ENCODE peak calls at places on chromosomes 12 and 14, in six cellular contexts. One of them, this sample, is unnamed.
A peak's percentile ranks its signal among the peaks of the same experiment; 100 is the strongest.

GRCh38 chr12:124750787-124751471 is 112.7 kb downstream of the SCARB1 start:
- DNase-seq in astrocyte of the spinal cord: no peak
- DNase-seq in AG09309: no peak
- DNase-seq in kidney: no peak
- DNase-seq in mesothelial cell of epicardium: no peak
- DNase-seq in mucosa of descending colon: no peak
- DNase-seq in this sample: no peak

GRCh38 chr12:53287741-53288216 is 7.6 kb upstream of the PFDN5 start:
- DNase-seq in astrocyte of the spinal cord: peak; percentile 54
- DNase-seq in AG09309: no peak
- DNase-seq in kidney: peak; percentile 82
- DNase-seq in mesothelial cell of epicardium: no peak
- DNase-seq in mucosa of descending colon: peak; percentile 93
- DNase-seq in this sample: peak; percentile 41

GRCh38 chr12:78149459-78149858 is 318.8 kb downstream of the NAV3 start:
- DNase-seq in astrocyte of the spinal cord: no peak
- DNase-seq in AG09309: no peak
- DNase-seq in kidney: no peak
- DNase-seq in mesothelial cell of epicardium: no peak
- DNase-seq in mucosa of descending colon: no peak
- DNase-seq in this sample: no peak

GRCh38 chr12:114767906-114768697 is 84.1 kb upstream of the TBX3 start:
- DNase-seq in astrocyte of the spinal cord: peak; percentile 24
- DNase-seq in AG09309: no peak
- DNase-seq in kidney: no peak
- DNase-seq in mesothelial cell of epicardium: peak; percentile 72
- DNase-seq in mucosa of descending colon: no peak
- DNase-seq in this sample: no peak

GRCh38 chr12:53803194-53803593 is 51.4 kb upstream of the CISTR start:
- DNase-seq in astrocyte of the spinal cord: no peak
- DNase-seq in AG09309: no peak
- DNase-seq in kidney: no peak
- DNase-seq in mesothelial cell of epicardium: no peak
- DNase-seq in mucosa of descending colon: no peak
- DNase-seq in this sample: no peak

GRCh38 chr12:57130941-57131340 is 2.7 kb downstream of the LRP1 start:
- DNase-seq in astrocyte of the spinal cord: no peak
- DNase-seq in AG09309: no peak
- DNase-seq in kidney: no peak
- DNase-seq in mesothelial cell of epicardium: no peak
- DNase-seq in mucosa of descending colon: no peak
- DNase-seq in this sample: no peak

GRCh38 chr14:31927348-31927826 is 149.7 kb upstream of the ARHGAP5 start:
- DNase-seq in astrocyte of the spinal cord: peak; percentile 95
- DNase-seq in AG09309: peak; percentile 67
- DNase-seq in kidney: no peak
- DNase-seq in mesothelial cell of epicardium: no peak
- DNase-seq in mucosa of descending colon: no peak
- DNase-seq in this sample: no peak

GRCh38 chr12:76586764-76587395 is 27.3 kb upstream of the OSBPL8 start:
- DNase-seq in astrocyte of the spinal cord: peak; percentile 66
- DNase-seq in AG09309: no peak
- DNase-seq in kidney: no peak
- DNase-seq in mesothelial cell of epicardium: no peak
- DNase-seq in mucosa of descending colon: peak; percentile 71
- DNase-seq in this sample: no peak

GRCh38 chr14:95322646-95323045 is 2.9 kb upstream of the CLMN start:
- DNase-seq in astrocyte of the spinal cord: no peak
- DNase-seq in AG09309: no peak
- DNase-seq in kidney: no peak
- DNase-seq in mesothelial cell of epicardium: no peak
- DNase-seq in mucosa of descending colon: no peak
- DNase-seq in this sample: no peak

GRCh38 chr12:123990512-123990911 is 17.5 kb downstream of the ZNF664 start:
- DNase-seq in astrocyte of the spinal cord: no peak
- DNase-seq in AG09309: no peak
- DNase-seq in kidney: no peak
- DNase-seq in mesothelial cell of epicardium: no peak
- DNase-seq in mucosa of descending colon: no peak
- DNase-seq in this sample: no peak

GRCh38 chr14:80136358-80136757 is 74.9 kb downstream of the DIO2 start:
- DNase-seq in astrocyte of the spinal cord: peak; percentile 3
- DNase-seq in AG09309: no peak
- DNase-seq in kidney: no peak
- DNase-seq in mesothelial cell of epicardium: no peak
- DNase-seq in mucosa of descending colon: no peak
- DNase-seq in this sample: no peak

GRCh38 chr12:4109826-4110225 is 163.7 kb upstream of the CCND2 start:
- DNase-seq in astrocyte of the spinal cord: no peak
- DNase-seq in AG09309: no peak
- DNase-seq in kidney: peak; percentile 18
- DNase-seq in mesothelial cell of epicardium: no peak
- DNase-seq in mucosa of descending colon: no peak
- DNase-seq in this sample: no peak

GRCh38 chr14:29352681-29353080 is 575.0 kb downstream of the PRKD1 start:
- DNase-seq in astrocyte of the spinal cord: no peak
- DNase-seq in AG09309: no peak
- DNase-seq in kidney: no peak
- DNase-seq in mesothelial cell of epicardium: no peak
- DNase-seq in mucosa of descending colon: no peak
- DNase-seq in this sample: no peak

GRCh38 chr12:51672334-51672733 is 81.3 kb downstream of the SCN8A start:
- DNase-seq in astrocyte of the spinal cord: no peak
- DNase-seq in AG09309: no peak
- DNase-seq in kidney: no peak
- DNase-seq in mesothelial cell of epicardium: no peak
- DNase-seq in mucosa of descending colon: no peak
- DNase-seq in this sample: no peak

GRCh38 chr12:45208604-45209487 is 7.0 kb upstream of the ANO6 start:
- DNase-seq in astrocyte of the spinal cord: peak; percentile 64
- DNase-seq in AG09309: no peak
- DNase-seq in kidney: no peak
- DNase-seq in mesothelial cell of epicardium: no peak
- DNase-seq in mucosa of descending colon: no peak
- DNase-seq in this sample: no peak

GRCh38 chr12:61452076-61452475 is 808.1 kb upstream of the USP15 start:
- DNase-seq in astrocyte of the spinal cord: no peak
- DNase-seq in AG09309: no peak
- DNase-seq in kidney: no peak
- DNase-seq in mesothelial cell of epicardium: no peak
- DNase-seq in mucosa of descending colon: no peak
- DNase-seq in this sample: no peak

GRCh38 chr12:104320627-104321024 is 17.1 kb downstream of the EID3 start:
- DNase-seq in astrocyte of the spinal cord: no peak
- DNase-seq in AG09309: no peak
- DNase-seq in kidney: no peak
- DNase-seq in mesothelial cell of epicardium: no peak
- DNase-seq in mucosa of descending colon: no peak
- DNase-seq in this sample: no peak

GRCh38 chr12:81284137-81284536 is 206.3 kb downstream of the ACSS3 start:
- DNase-seq in astrocyte of the spinal cord: peak; percentile 43
- DNase-seq in AG09309: no peak
- DNase-seq in kidney: no peak
- DNase-seq in mesothelial cell of epicardium: no peak
- DNase-seq in mucosa of descending colon: no peak
- DNase-seq in this sample: no peak

GRCh38 chr14:52342849-52343606 is 28.9 kb downstream of the PTGER2 start:
- DNase-seq in astrocyte of the spinal cord: peak; percentile 52
- DNase-seq in AG09309: no peak
- DNase-seq in kidney: no peak
- DNase-seq in mesothelial cell of epicardium: no peak
- DNase-seq in mucosa of descending colon: no peak
- DNase-seq in this sample: no peak

GRCh38 chr12:119780786-119781434 is 96.2 kb downstream of the CIT start:
- DNase-seq in astrocyte of the spinal cord: peak; percentile 56
- DNase-seq in AG09309: no peak
- DNase-seq in kidney: no peak
- DNase-seq in mesothelial cell of epicardium: no peak
- DNase-seq in mucosa of descending colon: peak; percentile 84
- DNase-seq in this sample: no peak

GRCh38 chr14:53341324-53341723 is 188.2 kb upstream of the DDHD1 start:
- DNase-seq in astrocyte of the spinal cord: no peak
- DNase-seq in AG09309: no peak
- DNase-seq in kidney: no peak
- DNase-seq in mesothelial cell of epicardium: no peak
- DNase-seq in mucosa of descending colon: no peak
- DNase-seq in this sample: no peak

GRCh38 chr12:544941-545635 is 85.3 kb downstream of the B4GALNT3 start:
- DNase-seq in astrocyte of the spinal cord: no peak
- DNase-seq in AG09309: no peak
- DNase-seq in kidney: no peak
- DNase-seq in mesothelial cell of epicardium: no peak
- DNase-seq in mucosa of descending colon: no peak
- DNase-seq in this sample: no peak

GRCh38 chr14:36973806-36974442 is 198.5 kb downstream of the SLC25A21 start:
- DNase-seq in astrocyte of the spinal cord: peak; percentile 71
- DNase-seq in AG09309: peak; percentile 38
- DNase-seq in kidney: no peak
- DNase-seq in mesothelial cell of epicardium: no peak
- DNase-seq in mucosa of descending colon: no peak
- DNase-seq in this sample: no peak

GRCh38 chr12:93381183-93381975 is 3.7 kb downstream of the NUDT4 start:
- DNase-seq in astrocyte of the spinal cord: no peak
- DNase-seq in AG09309: no peak
- DNase-seq in kidney: no peak
- DNase-seq in mesothelial cell of epicardium: no peak
- DNase-seq in mucosa of descending colon: no peak
- DNase-seq in this sample: no peak

DNA sequence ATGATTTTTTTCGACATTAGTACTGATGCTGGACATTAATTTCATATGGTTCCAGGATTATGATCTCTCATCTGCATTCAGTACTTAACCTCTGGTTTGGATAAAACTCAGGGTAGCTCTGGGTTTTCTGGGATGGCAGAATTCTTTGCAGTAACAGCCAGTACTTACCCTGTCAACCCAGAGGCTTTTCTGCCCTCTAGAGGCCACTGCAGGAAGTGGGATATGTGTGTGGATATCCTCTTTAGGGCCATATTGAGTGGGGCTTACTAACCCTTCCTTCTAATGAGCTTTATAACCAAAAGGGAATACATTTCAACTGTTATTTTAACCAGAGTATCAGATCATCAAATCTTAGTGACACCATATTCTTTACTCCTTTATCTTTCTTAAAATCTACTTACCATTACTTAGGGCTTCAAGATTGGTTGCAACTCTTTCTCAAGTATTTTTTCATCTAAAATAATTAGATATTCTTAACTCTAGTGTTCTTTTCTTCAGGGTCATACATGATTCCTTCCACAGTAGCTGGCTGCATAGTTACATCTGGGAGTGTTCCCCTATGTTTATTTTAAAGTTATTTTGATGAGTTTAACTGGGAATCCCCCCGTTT is 488.0 kb upstream of the STXBP6 start:
- DNase-seq in astrocyte of the spinal cord: no peak
- DNase-seq in AG09309: no peak
- DNase-seq in kidney: no peak
- DNase-seq in mesothelial cell of epicardium: no peak
- DNase-seq in mucosa of descending colon: peak; percentile 69
- DNase-seq in this sample: no peak
- TF ChIP-seq CTCF in astrocyte of the spinal cord: peak; percentile 24
- TF ChIP-seq CTCF in AG09309: no peak
- TF ChIP-seq CTCF in kidney: no peak
- TF ChIP-seq CTCF in mesothelial cell of epicardium: peak; percentile 53
- TF ChIP-seq CTCF in mucosa of descending colon: peak; percentile 29
- TF ChIP-seq CTCF in this sample: no peak

GRCh38 chr14:65585216-65585615 is 172.7 kb downstream of the FUT8 start:
- DNase-seq in astrocyte of the spinal cord: no peak
- DNase-seq in AG09309: no peak
- DNase-seq in kidney: no peak
- DNase-seq in mesothelial cell of epicardium: no peak
- DNase-seq in mucosa of descending colon: no peak
- DNase-seq in this sample: no peak

GRCh38 chr14:65594153-65594881 is 181.8 kb downstream of the FUT8 start:
- DNase-seq in astrocyte of the spinal cord: no peak
- DNase-seq in AG09309: no peak
- DNase-seq in kidney: peak; percentile 37
- DNase-seq in mesothelial cell of epicardium: no peak
- DNase-seq in mucosa of descending colon: peak; percentile 75
- DNase-seq in this sample: no peak

DNA sequence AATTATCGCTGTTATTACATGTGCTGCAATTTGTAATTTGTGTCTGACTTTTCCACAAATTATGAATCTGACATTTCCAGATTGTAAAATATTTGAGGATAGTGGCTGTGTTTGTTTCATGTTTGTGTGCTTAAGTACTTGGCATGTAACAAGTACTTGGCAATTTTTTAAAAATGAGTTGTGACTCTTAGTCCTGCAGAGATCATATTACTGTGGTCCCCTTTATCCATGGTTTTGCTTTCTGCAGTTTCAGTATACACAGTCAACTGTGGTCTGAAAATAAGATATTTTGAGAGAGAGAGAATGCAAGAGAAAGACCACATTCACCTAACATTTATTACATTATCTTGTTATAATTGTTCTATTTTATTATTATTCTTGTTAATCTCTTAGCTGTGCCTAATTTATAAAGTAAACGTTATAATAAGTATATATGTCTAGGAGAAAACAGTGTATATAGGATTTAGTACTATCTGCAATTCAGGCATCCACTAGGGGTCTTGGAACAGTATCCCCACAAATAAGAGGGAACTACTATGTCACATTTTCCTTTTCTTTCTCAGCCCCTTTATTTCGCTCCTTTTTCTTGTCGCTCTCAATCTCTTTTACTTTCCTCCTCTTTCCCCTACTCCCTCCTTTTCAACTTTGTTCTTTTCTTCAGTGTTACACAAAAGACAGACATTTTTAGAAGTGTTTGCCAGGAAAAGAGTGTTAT is 176.1 kb downstream of the FUT8 start:
- DNase-seq in astrocyte of the spinal cord: peak; percentile 54
- DNase-seq in AG09309: no peak
- DNase-seq in kidney: no peak
- DNase-seq in mesothelial cell of epicardium: no peak
- DNase-seq in mucosa of descending colon: no peak
- DNase-seq in this sample: no peak
- TF ChIP-seq CTCF in astrocyte of the spinal cord: no peak
- TF ChIP-seq CTCF in AG09309: no peak
- TF ChIP-seq CTCF in kidney: no peak
- TF ChIP-seq CTCF in mesothelial cell of epicardium: no peak
- TF ChIP-seq CTCF in mucosa of descending colon: no peak
- TF ChIP-seq CTCF in this sample: no peak

GRCh38 chr14:103072595-103073366 is 11.2 kb upstream of the LBHD2 start:
- DNase-seq in astrocyte of the spinal cord: no peak
- DNase-seq in AG09309: no peak
- DNase-seq in kidney: peak; percentile 91
- DNase-seq in mesothelial cell of epicardium: no peak
- DNase-seq in mucosa of descending colon: no peak
- DNase-seq in this sample: no peak
- TF ChIP-seq CTCF in astrocyte of the spinal cord: no peak
- TF ChIP-seq CTCF in AG09309: no peak
- TF ChIP-seq CTCF in kidney: no peak
- TF ChIP-seq CTCF in mesothelial cell of epicardium: no peak
- TF ChIP-seq CTCF in mucosa of descending colon: no peak
- TF ChIP-seq CTCF in this sample: no peak

DNA sequence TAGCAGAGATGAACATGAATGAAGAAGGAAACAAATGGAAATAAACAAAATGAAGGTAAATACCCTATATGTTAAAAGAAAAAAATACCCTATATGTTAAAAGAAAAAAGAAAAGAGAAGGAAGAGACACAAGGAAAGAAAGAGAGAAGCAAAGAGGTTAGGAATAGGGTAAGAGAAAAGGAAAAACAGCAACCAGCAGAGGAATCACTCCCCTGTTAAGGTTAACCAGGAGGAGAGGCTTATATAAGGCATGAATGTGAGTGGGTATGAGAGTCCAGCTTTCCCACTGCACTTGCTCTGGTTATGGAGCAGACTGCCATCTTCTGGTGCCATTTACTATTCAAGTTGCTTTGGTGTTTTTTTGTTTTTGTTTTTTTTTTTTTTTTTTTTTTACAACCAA is 3.1 kb downstream of the PPP1R3E start:
- DNase-seq in astrocyte of the spinal cord: peak; percentile 53
- DNase-seq in AG09309: no peak
- DNase-seq in kidney: no peak
- DNase-seq in mesothelial cell of epicardium: no peak
- DNase-seq in mucosa of descending colon: no peak
- DNase-seq in this sample: no peak
- TF ChIP-seq CTCF in astrocyte of the spinal cord: peak; percentile 29
- TF ChIP-seq CTCF in AG09309: peak; percentile 34
- TF ChIP-seq CTCF in kidney: peak; percentile 16
- TF ChIP-seq CTCF in mesothelial cell of epicardium: no peak
- TF ChIP-seq CTCF in mucosa of descending colon: no peak
- TF ChIP-seq CTCF in this sample: no peak